ENCODE peak calls at places on chromosomes 4 and X, in nine cellular contexts. S is psoas muscle; B is SK-N-SH; O is CD8-positive, alpha-beta T cell; J is H1; U is PC-3; C is Caco-2; Z is H9; K is mucosa of descending colon. I is an unnamed sample. For H3K4me1, the result is how much of the 10 kb centered on the place peaks cover.

GRCh38 chrX:72666451-72666850 is 47.7 kb downstream of the PHKA1 start:
- DNase-seq in Z (no peak), C (no peak), J (no peak), S (no peak), U (no peak), K (no peak), B (no peak), O (no peak), I (no peak)

GRCh38 chrX:17580529-17581155 is 156.7 kb upstream of the SCML1 start:
- DNase-seq in J (no peak), O (no peak), Z (no peak), B (no peak), S (no peak), U (no peak), C (no peak), K (no peak), I (no peak)

GRCh38 chr4:7678318-7678852 is 243.7 kb upstream of the PSAPL1 start:
- DNase-seq in J (no peak), Z (no peak), S (peak), C (no peak), O (no peak), K (no peak), B (no peak), U (no peak), I (no peak)

GRCh38 chr4:25503779-25504178 is 126.7 kb downstream of the ANAPC4 start:
- DNase-seq in K (no peak), U (no peak), Z (no peak), B (no peak), S (no peak), J (no peak), C (no peak), O (no peak), I (no peak)

GRCh38 chr4:53529025-53529424 is 62.3 kb downstream of the LNX1 start:
- DNase-seq in U (no peak), S (no peak), C (no peak), J (no peak), K (no peak), Z (no peak), O (no peak), B (no peak), I (no peak)

GRCh38 chr4:152342293-152342692 is 193.6 kb downstream of the FBXW7 start:
- DNase-seq in B (no peak), Z (no peak), J (no peak), U (peak), S (no peak), K (no peak), C (no peak), O (no peak), I (no peak)

GRCh38 chr4:111775908-111776307 is 369.3 kb upstream of the FAM241A start:
- DNase-seq in J (no peak), B (no peak), K (no peak), Z (no peak), C (no peak), U (no peak), S (no peak), O (no peak), I (no peak)

GRCh38 chr4:80500593-80500992 is 165.1 kb downstream of the CFAP299 start:
- DNase-seq in C (no peak), U (no peak), B (no peak), Z (no peak), J (no peak), K (no peak), S (no peak), O (no peak), I (no peak)

GRCh38 chr4:137408527-137409177 is 123.6 kb downstream of the PCDH18 start:
- DNase-seq in S (no peak), K (no peak), B (no peak), U (peak), Z (no peak), J (no peak), O (no peak), C (peak), I (no peak)

GRCh38 chr4:174757736-174758135 is 71.3 kb downstream of the GLRA3 start:
- DNase-seq in B (no peak), K (no peak), O (no peak), U (no peak), S (no peak), Z (peak), J (no peak), C (no peak), I (no peak)

GRCh38 chr4:13056630-13057187 is 427.4 kb downstream of the RAB28 start:
- DNase-seq in Z (no peak), J (no peak), U (no peak), S (no peak), C (no peak), K (no peak), O (no peak), B (no peak), I (no peak)

GRCh38 chr4:1170156-1170804 is 2.1 kb downstream of the SPON2 start:
- DNase-seq in O (no peak), S (peak), J (no peak), C (peak), U (no peak), K (no peak), Z (no peak), B (no peak), I (no peak)

GRCh38 chr4:48681856-48682255 is 98.2 kb downstream of the FRYL start:
- DNase-seq in K (no peak), S (no peak), C (no peak), O (no peak), U (peak), J (no peak), Z (no peak), B (no peak), I (no peak)

GRCh38 chrX:154988719-154989118 is 33.8 kb downstream of the F8 start:
- DNase-seq in S (no peak), Z (no peak), B (no peak), K (no peak), U (no peak), C (no peak), J (no peak), O (no peak), I (no peak)

GRCh38 chr4:147754037-147754445 is 22.2 kb downstream of the ARHGAP10 start:
- DNase-seq in C (no peak), Z (no peak), K (no peak), J (no peak), O (no peak), B (no peak), U (peak), S (no peak), I (no peak)

GRCh38 chrX:102651968-102652744 is 873 bp downstream of the GPRASP1 start:
- DNase-seq in J (peak), K (no peak), O (peak), C (no peak), Z (no peak), S (peak), U (no peak), B (peak), I (peak)

GRCh38 chr4:68129793-68130192 is at the start of gene TMPRSS11F:
- DNase-seq in U (peak), J (no peak), K (no peak), O (no peak), S (no peak), B (no peak), Z (no peak), C (peak), I (no peak)

GRCh38 chr4:6565691-6566431 is 9.1 kb upstream of the MAN2B2 start:
- DNase-seq in O (no peak), K (no peak), U (no peak), S (no peak), J (no peak), B (no peak), C (no peak), Z (no peak), I (no peak)

GRCh38 chr4:56183344-56183959 is 203.8 kb downstream of the AASDH start:
- DNase-seq in C (no peak), U (no peak), K (no peak), S (no peak), O (no peak), J (no peak), B (no peak), Z (peak), I (no peak)

GRCh38 chr4:76308548-76308947 is 2.0 kb downstream of the STBD1 start:
- DNase-seq in O (no peak), J (no peak), B (peak), C (no peak), U (no peak), K (no peak), S (peak), Z (no peak), I (no peak)

GRCh38 chr4:123364906-123365305 is 31.7 kb upstream of the SPRY1 start:
- DNase-seq in S (no peak), B (no peak), U (peak), K (no peak), Z (no peak), C (no peak), O (no peak), J (no peak), I (no peak)
- H3K4me1 ChIP-seq in S (under half), B (under half), U (under half), K (under half), Z (under half), C (under half), O (under half), J (under half), I (under half)

DNA sequence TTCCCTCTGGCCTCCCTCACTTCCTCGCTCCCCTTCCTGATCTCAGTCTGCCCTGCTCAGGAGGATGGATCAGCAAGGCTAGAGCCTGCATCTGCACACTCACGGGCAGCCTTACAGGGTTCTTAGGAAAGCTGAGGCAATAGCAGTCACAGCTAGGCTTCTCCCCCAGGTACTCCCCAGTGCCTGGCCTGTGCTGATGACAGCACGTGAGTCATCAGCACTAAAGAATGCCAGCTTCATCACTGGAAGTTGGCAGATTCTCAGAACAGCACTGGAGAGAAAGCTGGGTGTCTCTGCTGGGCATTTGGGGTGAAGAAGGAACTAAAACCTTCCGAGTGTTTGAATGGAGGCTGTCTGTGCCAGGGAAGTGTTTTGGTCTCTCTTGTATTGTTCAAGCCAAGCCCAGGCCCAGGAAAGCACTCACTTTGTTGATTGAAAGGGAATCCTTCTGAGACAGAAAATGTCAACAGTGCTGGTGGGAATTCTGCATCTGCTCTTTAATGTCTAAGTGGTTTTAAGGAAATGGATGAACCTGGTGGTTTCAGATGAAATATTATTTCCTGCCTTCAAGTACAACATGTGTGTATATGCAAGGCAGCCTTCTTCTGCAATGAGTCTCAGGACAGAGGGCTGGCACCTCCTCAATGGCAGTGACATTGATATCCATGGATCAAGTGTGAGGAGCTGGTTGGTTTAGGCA is 73.0 kb upstream of the SCOC start:
- DNase-seq in B (no peak), O (no peak), Z (peak), J (peak), C (no peak), K (no peak), U (peak), S (no peak), I (no peak)
- TF ChIP-seq CTCF in B (no peak), O (no peak), Z (no peak), J (no peak), C (no peak), K (no peak), U (no peak), S (no peak), I (no peak)

GRCh38 chr4:156971623-156972369 is at the start of gene PDGFC:
- DNase-seq in J (peak), B (peak), U (peak), K (peak), S (peak), O (no peak), Z (peak), C (peak), I (peak)

GRCh38 chr4:156970501-156971167 is 965 bp downstream of the PDGFC start:
- DNase-seq in J (peak), U (peak), K (peak), S (peak), Z (peak), B (peak), O (no peak), C (peak), I (peak)

GRCh38 chr4:156972370-156972980 is 876 bp upstream of the PDGFC start:
- DNase-seq in O (no peak), B (no peak), C (no peak), U (no peak), Z (no peak), S (no peak), J (no peak), K (no peak), I (no peak)

GRCh38 chr4:156969136-156969535 is 2.5 kb downstream of the PDGFC start:
- DNase-seq in B (no peak), S (no peak), J (no peak), Z (no peak), C (no peak), U (no peak), O (no peak), K (no peak), I (no peak)

GRCh38 chr4:156971168-156971601 is 414 bp downstream of the PDGFC start:
- DNase-seq in B (peak), K (peak), O (no peak), J (peak), Z (peak), C (no peak), U (no peak), S (peak), I (peak)
- H3K4me1 ChIP-seq in B (under half), K (under half), O (under half), J (under half), Z (under half), C (under half), U (under half), S (under half), I (under half)

GRCh38 chr4:186946682-186947294 is 223.1 kb upstream of the FAT1 start:
- DNase-seq in B (peak), U (peak), C (peak), Z (peak), K (peak), J (peak), O (no peak), S (no peak), I (peak)
- TF ChIP-seq CTCF in B (peak), U (peak), C (peak), Z (peak), K (peak), J (peak), O (no peak), S (no peak), I (peak)

DNA sequence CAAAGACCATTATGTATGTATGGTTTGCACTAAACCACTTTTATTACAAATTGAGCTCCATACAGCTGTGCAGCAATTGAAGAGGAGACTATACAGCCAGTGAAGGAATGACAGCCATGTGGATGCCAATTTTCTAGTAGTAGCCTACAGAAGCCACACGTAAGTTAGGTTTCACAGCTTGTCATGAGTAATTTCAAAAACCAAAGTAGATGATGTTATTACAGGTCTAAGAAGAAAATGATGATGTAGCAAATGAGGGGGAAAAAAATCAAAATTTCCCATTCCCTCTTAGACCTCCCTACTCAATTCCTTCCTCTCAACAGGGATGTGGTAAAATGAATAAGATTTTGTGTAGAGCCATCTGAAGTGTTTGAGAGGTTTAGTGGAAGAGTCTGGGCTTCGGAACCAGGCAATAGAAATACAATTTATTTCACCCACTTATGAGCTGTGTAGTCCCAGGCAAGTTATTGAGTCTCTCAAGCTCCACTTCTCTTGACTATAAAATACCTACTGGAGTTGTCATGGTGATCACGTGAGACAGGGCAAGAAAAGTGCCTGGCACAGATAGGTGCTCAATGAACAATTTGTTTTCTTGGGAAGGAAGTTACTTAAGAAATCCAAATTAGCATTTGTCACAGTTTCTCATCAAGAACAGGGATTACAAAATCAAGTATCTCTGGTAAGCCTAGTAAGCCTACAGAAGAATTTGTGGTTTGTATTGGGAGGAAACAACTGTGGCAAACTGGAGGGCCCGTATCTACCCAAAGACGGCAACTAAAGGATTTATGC is 37.3 kb upstream of the RASGEF1B start:
- DNase-seq in S (no peak), C (no peak), U (no peak), J (no peak), K (no peak), B (no peak), O (no peak), Z (no peak), I (no peak)
- H3K4me1 ChIP-seq in S (under half), C (under half), U (under half), J (under half), K (under half), B (under half), O (under half), Z (under half), I (under half)

DNA sequence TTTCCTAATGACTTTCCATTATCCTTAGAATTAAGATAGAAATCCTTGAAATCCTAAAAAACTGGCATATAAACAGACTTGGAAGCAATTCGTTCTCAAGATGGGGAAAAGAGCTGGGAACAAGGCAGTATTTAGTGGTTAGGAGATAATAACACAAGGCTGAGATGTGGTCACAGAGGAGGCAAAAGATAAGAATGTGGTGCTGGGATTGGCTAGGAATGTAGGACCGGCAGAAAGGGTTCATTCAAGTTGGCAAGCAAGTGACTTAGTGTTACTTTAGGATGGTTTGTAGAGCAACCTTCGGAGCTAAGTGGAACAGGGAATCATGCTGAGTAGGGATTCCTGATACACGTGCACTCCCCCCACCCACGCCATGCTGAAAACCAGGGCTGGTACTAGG is 121.9 kb upstream of the RPS6KA3 start:
- DNase-seq in Z (no peak), J (no peak), S (no peak), C (no peak), O (no peak), K (no peak), B (no peak), U (no peak), I (no peak)
- TF ChIP-seq CTCF in Z (no peak), J (no peak), S (no peak), C (no peak), O (no peak), K (no peak), B (no peak), U (no peak), I (no peak)

GRCh38 chrX:44906542-44906941 is 33.6 kb downstream of the KDM6A start:
- DNase-seq in S (no peak), B (no peak), C (no peak), J (no peak), K (no peak), U (no peak), Z (no peak), O (no peak), I (no peak)

GRCh38 chrX:44908198-44908597 is 35.2 kb downstream of the KDM6A start:
- DNase-seq in Z (no peak), J (no peak), U (no peak), S (no peak), C (no peak), B (no peak), K (no peak), O (no peak), I (no peak)

GRCh38 chrX:44904542-44905115 is 31.6 kb downstream of the KDM6A start:
- DNase-seq in B (no peak), S (no peak), J (no peak), O (no peak), C (no peak), U (no peak), Z (no peak), K (no peak), I (no peak)

GRCh38 chrX:44903842-44904530 is 31.0 kb downstream of the KDM6A start:
- DNase-seq in Z (no peak), U (no peak), J (no peak), O (no peak), C (no peak), K (no peak), B (no peak), S (no peak), I (no peak)

GRCh38 chrX:44906041-44906440 is 33.1 kb downstream of the KDM6A start:
- DNase-seq in U (no peak), B (no peak), S (no peak), O (no peak), C (no peak), Z (no peak), J (no peak), K (no peak), I (no peak)
- H3K4me1 ChIP-seq in U (under half), B (under half), S (half or more), O (under half), C (under half), Z (under half), J (under half), K (under half), I (under half)

GRCh38 chr4:117771647-117772337 is 262.5 kb upstream of the NDST3 start:
- DNase-seq in S (no peak), B (no peak), Z (peak), U (no peak), C (no peak), K (no peak), O (no peak), J (no peak), I (no peak)
- TF ChIP-seq CTCF in S (no peak), B (peak), Z (peak), U (no peak), C (no peak), K (no peak), O (no peak), J (no peak), I (no peak)

GRCh38 chr4:3253808-3254207 is 4.8 kb downstream of the MSANTD1 start:
- DNase-seq in S (peak), K (no peak), J (peak), O (no peak), C (peak), B (no peak), Z (peak), U (no peak), I (no peak)
- H3K4me1 ChIP-seq in S (under half), K (under half), J (under half), O (under half), C (under half), B (under half), Z (under half), U (under half), I (under half)

GRCh38 chrX:43349363-43349762 is 306.7 kb upstream of the MAOA start:
- DNase-seq in K (no peak), C (peak), B (peak), J (peak), S (no peak), Z (peak), U (peak), O (peak), I (peak)
- TF ChIP-seq CTCF in K (no peak), C (peak), B (peak), J (peak), S (peak), Z (peak), U (peak), O (peak), I (peak)